ENCODE peak calls at places on chromosomes 13 and 19, in ten cellular contexts. A is heart left ventricle, C is transverse colon, J is stomach, Z is pancreas, S is cardiac muscle cell, V is gastrocnemius medialis, T is IMR-90, K is H9, O is body of pancreas. D is an unnamed sample.
A peak's percentile ranks its signal among the peaks of the same experiment; 100 is the strongest.

GRCh38 chr19:57262044-57262443 is 18.2 kb upstream of the ZNF460 start:
- DNase-seq in K (no peak), A (no peak), Z (no peak), T (no peak), J (no peak), S (no peak), V (no peak), O (no peak), C (no peak), D (no peak)

GRCh38 chr13:78024996-78025395 is 106.4 kb upstream of the EDNRB start:
- DNase-seq in A (no peak), J (no peak), O (no peak), T (no peak), S (no peak), K (no peak), C (no peak), V (no peak), Z (no peak), D (no peak)

GRCh38 chr19:15161028-15161984 is 39.5 kb downstream of the NOTCH3 start:
- DNase-seq in S (no peak), V (no peak), C (no peak), K (no peak), Z (no peak), J (no peak), A (no peak), T (peak; percentile 18), O (no peak), D (no peak)

GRCh38 chr19:19372656-19373416 is 32.6 kb upstream of the GATAD2A start:
- DNase-seq in T (peak; percentile 45), O (peak; percentile 62), K (peak; percentile 72), Z (peak; percentile 60), S (no peak), J (peak; percentile 74), A (peak; percentile 81), V (peak; percentile 43), C (peak; percentile 86), D (no peak)

GRCh38 chr13:50222569-50223332 is 207.5 kb downstream of the KCNRG start:
- DNase-seq in O (peak; percentile 52), Z (peak; percentile 48), S (no peak), V (peak; percentile 50), J (peak; percentile 67), C (peak; percentile 60), A (peak; percentile 88), K (no peak), T (peak; percentile 68), D (no peak)

GRCh38 chr19:2611483-2612464 is 90.7 kb downstream of the GNG7 start:
- DNase-seq in T (no peak), O (no peak), Z (no peak), J (no peak), C (no peak), A (no peak), S (no peak), K (no peak), V (no peak), D (no peak)

GRCh38 chr19:19034204-19034624 is 811 bp downstream of the ARMC6 start:
- DNase-seq in T (peak; percentile 44), V (no peak), Z (peak; percentile 42), J (peak; percentile 49), S (peak; percentile 70), A (no peak), C (peak; percentile 78), O (no peak), K (peak; percentile 86), D (no peak)

GRCh38 chr13:26941345-26942174 is 181.0 kb upstream of the GPR12 start:
- DNase-seq in Z (no peak), K (no peak), O (no peak), C (no peak), S (no peak), T (peak; percentile 91), J (no peak), V (no peak), A (no peak), D (no peak)

GRCh38 chr13:35964764-35965163 is 166.4 kb downstream of the DCLK1 start:
- DNase-seq in Z (no peak), V (no peak), J (no peak), O (no peak), C (no peak), K (no peak), T (peak; percentile 68), A (no peak), S (no peak), D (no peak)

GRCh38 chr13:75135325-75135825 is 346.6 kb downstream of the TBC1D4 start:
- DNase-seq in Z (no peak), A (no peak), C (no peak), K (no peak), T (peak; percentile 93), J (no peak), O (no peak), V (no peak), S (no peak), D (peak; percentile 59)

GRCh38 chr13:98428256-98428966 is 148.5 kb downstream of the STK24 start:
- DNase-seq in A (no peak), T (peak; percentile 32), S (no peak), C (no peak), J (no peak), V (no peak), Z (no peak), K (no peak), O (peak; percentile 39), D (peak; percentile 16)

GRCh38 chr19:6273701-6274601 is 5.8 kb downstream of the MLLT1 start:
- DNase-seq in C (peak; percentile 64), V (peak; percentile 86), A (peak; percentile 91), J (peak; percentile 83), T (peak; percentile 88), Z (peak; percentile 73), K (no peak), S (no peak), O (peak; percentile 88), D (peak; percentile 79)

DNA sequence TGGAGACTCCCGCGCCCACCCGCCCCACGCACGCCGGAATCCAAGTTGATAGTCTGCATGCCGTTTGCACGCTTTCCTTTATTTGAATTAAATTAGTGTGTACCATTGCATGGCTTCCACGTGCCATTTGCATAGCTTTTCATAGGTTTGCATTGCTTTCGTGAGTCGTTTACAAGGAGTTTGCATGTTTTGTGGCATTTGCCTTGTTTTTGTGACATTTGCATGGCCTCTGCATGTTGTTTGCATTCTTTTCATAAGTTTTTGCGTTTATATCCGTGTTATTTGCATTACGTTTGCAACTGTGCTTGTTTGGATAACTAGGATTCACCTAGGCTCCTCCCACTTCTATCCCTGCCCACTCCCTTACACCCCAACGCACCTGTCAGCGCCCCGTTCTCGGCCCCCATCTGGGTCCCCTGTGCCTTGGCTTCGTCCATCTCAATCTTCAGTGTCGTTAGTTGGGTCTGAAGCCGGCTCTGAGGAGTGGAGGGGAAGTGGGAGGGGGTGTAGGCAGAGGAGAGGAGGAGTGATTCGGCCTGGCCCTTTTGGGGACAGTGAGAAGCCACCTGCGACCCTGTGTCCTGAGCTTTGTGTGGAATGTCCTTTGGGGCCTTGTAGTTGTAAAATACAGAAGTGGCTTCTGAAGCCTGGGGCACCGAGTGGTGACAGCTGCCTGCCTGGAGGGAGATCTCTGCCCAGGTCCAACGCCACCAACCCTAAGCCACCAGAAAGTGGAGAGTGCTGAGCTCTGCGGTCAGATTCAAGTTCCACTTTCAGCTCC is 2.4 kb downstream of the CCDC194 start:
- DNase-seq in C (peak; percentile 52), K (peak; percentile 38), J (no peak), Z (no peak), T (no peak), V (no peak), A (no peak), S (peak; percentile 42), O (no peak), D (no peak)
- TF ChIP-seq CTCF in C (no peak), K (peak; percentile 17), J (no peak), Z (no peak), T (no peak), V (no peak), A (no peak), S (no peak), O (no peak), D (peak; percentile 70)

GRCh38 chr19:34500656-34501120 is 19.1 kb downstream of the WTIP start:
- DNase-seq in J (no peak), O (no peak), C (no peak), Z (no peak), S (no peak), A (no peak), T (no peak), V (no peak), K (no peak), D (no peak)
- H3K4me1 ChIP-seq in J (peaks cover 7% of the 10 kb centered on the region), O (peaks cover 4% of the 10 kb centered on the region), C (no peaks in the 10 kb centered on the region), Z (no peaks in the 10 kb centered on the region), S (no peaks in the 10 kb centered on the region), A (no peaks in the 10 kb centered on the region), T (peaks cover 7% of the 10 kb centered on the region), V (peaks cover 3% of the 10 kb centered on the region), K (no peaks in the 10 kb centered on the region), D (no peaks in the 10 kb centered on the region)

DNA sequence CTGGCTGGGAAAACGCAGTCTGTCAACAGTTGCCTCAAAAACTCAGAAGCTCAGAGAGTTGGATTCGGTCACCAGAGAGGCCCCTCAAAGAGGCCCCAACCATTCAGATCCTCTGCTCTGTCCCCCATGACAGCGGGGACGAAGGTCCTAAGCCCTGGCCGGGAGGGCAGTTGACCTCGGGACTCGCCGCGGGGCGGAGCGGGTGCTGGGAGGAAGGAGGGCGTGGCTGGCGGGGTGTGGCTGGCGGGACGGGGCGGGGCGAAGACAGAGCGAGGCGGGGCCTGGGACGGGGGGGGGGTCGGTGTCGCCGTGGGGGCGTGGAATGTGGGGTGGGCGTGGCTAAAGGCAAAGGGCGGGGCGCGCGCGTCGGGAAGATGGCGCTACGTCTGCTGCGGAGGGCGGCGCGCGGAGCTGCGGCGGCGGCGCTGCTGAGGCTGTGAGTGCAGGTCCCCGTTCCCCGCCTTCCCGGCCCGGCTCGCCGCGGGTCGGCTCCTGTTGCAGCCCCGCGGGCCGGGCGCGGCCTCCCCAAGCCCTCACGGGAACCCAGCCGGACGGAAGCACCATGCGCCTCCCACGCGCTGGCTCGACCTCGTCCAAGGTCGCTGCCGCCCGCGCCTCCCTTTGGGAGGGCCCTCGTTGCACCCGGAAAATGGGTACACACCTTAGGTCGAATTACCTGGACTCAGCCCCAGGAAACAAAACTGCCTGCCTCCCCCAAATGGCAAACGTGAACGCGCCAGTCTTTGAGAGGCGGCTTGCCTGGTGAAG is 105.2 kb downstream of the TM9SF2 start:
- DNase-seq in A (peak; percentile 92), T (peak; percentile 71), O (peak; percentile 91), C (peak; percentile 93), Z (peak; percentile 92), J (peak; percentile 92), K (peak; percentile 89), S (peak; percentile 91), V (peak; percentile 85), D (peak; percentile 81)
- TF ChIP-seq CTCF in A (no peak), T (no peak), O (no peak), C (no peak), Z (no peak), J (no peak), K (no peak), S (no peak), V (no peak), D (peak; percentile 6)

DNA sequence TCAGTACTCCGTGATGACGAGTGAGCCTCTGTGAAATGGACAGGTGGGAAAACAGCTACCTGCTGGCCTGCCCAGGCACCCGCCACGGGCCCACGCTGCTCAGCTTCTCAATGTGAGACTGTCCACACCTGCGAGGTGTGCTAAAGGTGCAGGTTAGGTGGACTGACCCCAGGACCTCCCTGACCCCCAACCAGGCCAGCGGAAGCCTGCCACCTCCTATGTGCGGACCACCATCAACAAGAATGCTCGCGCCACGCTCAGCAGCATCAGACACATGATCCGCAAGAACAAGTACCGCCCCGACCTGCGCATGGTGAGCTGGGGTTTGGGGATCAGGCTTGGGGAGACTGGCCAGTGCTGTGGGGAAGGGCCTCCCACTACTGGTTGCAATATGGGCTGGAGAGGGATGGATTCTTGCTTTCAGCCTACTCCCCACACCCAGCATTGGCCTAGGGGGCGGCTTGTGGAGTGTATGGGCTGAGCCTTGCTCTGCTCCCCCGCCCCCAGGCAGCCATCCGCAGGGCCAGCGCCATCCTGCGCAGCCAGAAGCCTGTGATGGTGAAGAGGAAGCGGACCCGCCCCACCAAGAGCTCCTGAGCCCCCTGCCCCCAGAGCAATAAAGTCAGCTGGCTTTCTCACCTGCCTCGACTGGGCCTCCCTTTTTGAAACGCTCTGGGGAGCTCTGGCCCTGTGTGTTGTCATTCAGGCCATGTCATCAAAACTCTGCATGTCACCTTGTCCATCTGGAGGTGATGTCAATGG is 2.2 kb downstream of the RPL28 start:
- DNase-seq in C (no peak), Z (no peak), O (no peak), K (no peak), S (no peak), V (no peak), T (no peak), A (no peak), J (no peak), D (no peak)
- H3K4me1 ChIP-seq in C (peaks cover 33% of the 10 kb centered on the region), Z (peaks cover 17% of the 10 kb centered on the region), O (peaks cover 43% of the 10 kb centered on the region), K (peaks cover 8% of the 10 kb centered on the region), S (peaks cover 20% of the 10 kb centered on the region), V (peaks cover 25% of the 10 kb centered on the region), T (peaks cover 50% of the 10 kb centered on the region), A (peaks cover 14% of the 10 kb centered on the region), J (peaks cover 69% of the 10 kb centered on the region), D (peaks cover 7% of the 10 kb centered on the region)